ENCODE peak calls at places on chromosomes 2 and 18, in ten cellular contexts. O, C, N, K, A, Y, B, T, M and Z are unnamed samples.

GRCh38 chr2:75241696-75242095 is 42.4 kb upstream of the TACR1 start:
- DNase-seq in O (no peak), T (peak; percentile 42), K (peak; percentile 10), Y (no peak), N (no peak), M (no peak), A (peak; percentile 18), B (no peak), C (peak; percentile 62), Z (no peak)

GRCh38 chr2:200456567-200456966 is 53.3 kb downstream of the KCTD18 start:
- DNase-seq in N (no peak), A (no peak), B (no peak), K (no peak), T (peak; percentile 19), Y (no peak), M (no peak), O (no peak), C (no peak), Z (no peak)

GRCh38 chr2:234603619-234604018 is 106.7 kb upstream of the ARL4C start:
- DNase-seq in M (no peak), B (no peak), A (no peak), K (no peak), O (no peak), C (no peak), T (no peak), Y (no peak), N (no peak), Z (no peak)

GRCh38 chr2:173881466-173881865 is 83.7 kb downstream of the SP3 start:
- DNase-seq in O (no peak), B (no peak), A (peak; percentile 41), Y (no peak), M (peak; percentile 48), C (no peak), K (peak; percentile 18), T (peak; percentile 46), N (no peak), Z (peak; percentile 42)

GRCh38 chr18:34709104-34709503 is 994 bp upstream of the DTNA start:
- DNase-seq in Y (no peak), M (peak; percentile 93), K (peak; percentile 88), A (no peak), O (no peak), C (no peak), T (peak; percentile 87), N (no peak), B (no peak), Z (no peak)

GRCh38 chr2:112768432-112768831 is 4.0 kb upstream of the CKAP2L start:
- DNase-seq in O (no peak), T (peak; percentile 15), C (no peak), A (peak; percentile 34), B (no peak), Y (no peak), K (peak; percentile 36), N (no peak), M (peak; percentile 79), Z (no peak)

GRCh38 chr18:6482198-6482977 is 67.7 kb upstream of the L3MBTL4 start:
- DNase-seq in M (peak; percentile 77), O (peak; percentile 57), B (peak; percentile 94), K (peak; percentile 7), N (peak; percentile 36), A (peak; percentile 5), T (no peak), C (peak; percentile 90), Y (no peak), Z (peak; percentile 60)

GRCh38 chr2:234593636-234594035 is 96.8 kb upstream of the ARL4C start:
- DNase-seq in K (peak; percentile 24), C (no peak), T (no peak), O (no peak), A (no peak), B (no peak), Y (no peak), M (peak; percentile 81), N (no peak), Z (no peak)

GRCh38 chr2:40032650-40033319 is 253.7 kb upstream of the THUMPD2 start:
- DNase-seq in N (no peak), Y (no peak), K (peak; percentile 92), M (peak; percentile 89), T (no peak), O (no peak), C (no peak), B (no peak), A (no peak), Z (no peak)

GRCh38 chr2:21501344-21502027 is 377.7 kb downstream of the TDRD15 start:
- DNase-seq in Y (no peak), K (no peak), C (no peak), O (no peak), B (no peak), M (no peak), N (no peak), T (no peak), A (no peak), Z (peak; percentile 3)

GRCh38 chr2:43360137-43360536 is 133.7 kb upstream of the ZFP36L2 start:
- DNase-seq in C (no peak), T (no peak), Y (no peak), O (no peak), K (no peak), M (no peak), B (no peak), N (no peak), A (no peak), Z (no peak)

GRCh38 chr18:5894613-5895299 is 566 bp downstream of the TMEM200C start:
- DNase-seq in K (no peak), O (peak; percentile 24), Y (no peak), A (no peak), M (no peak), B (peak; percentile 79), T (no peak), C (peak; percentile 60), N (peak; percentile 4), Z (no peak)

GRCh38 chr2:42385225-42385624 is 24.2 kb upstream of the COX7A2L start:
- DNase-seq in B (peak; percentile 86), Y (no peak), N (peak; percentile 55), C (peak; percentile 65), O (no peak), A (no peak), M (no peak), K (no peak), T (no peak), Z (peak; percentile 65)

GRCh38 chr18:73724908-73725307 is 422.7 kb downstream of the FBXO15 start:
- DNase-seq in K (no peak), B (no peak), A (no peak), C (no peak), T (no peak), O (no peak), Y (no peak), N (no peak), M (peak; percentile 22), Z (no peak)

GRCh38 chr2:8086796-8087479 is 594.9 kb upstream of the ID2 start:
- DNase-seq in K (peak; percentile 94), N (no peak), T (no peak), A (no peak), O (no peak), B (no peak), Y (no peak), M (peak; percentile 97), C (no peak), Z (no peak)

GRCh38 chr18:14949800-14950415 is 201.9 kb downstream of the ANKRD30B start:
- DNase-seq in Y (no peak), M (no peak), O (no peak), T (no peak), A (no peak), N (no peak), B (no peak), C (no peak), K (no peak), Z (no peak)

GRCh38 chr18:32389868-32390267 is 80.8 kb downstream of the GAREM1 start:
- DNase-seq in Y (no peak), O (no peak), N (no peak), A (no peak), K (no peak), M (no peak), T (no peak), B (no peak), C (no peak), Z (no peak)

GRCh38 chr2:239268082-239268481 is 132.7 kb downstream of the HDAC4 start:
- DNase-seq in M (no peak), N (peak; percentile 78), Y (no peak), K (no peak), O (no peak), T (no peak), C (no peak), B (no peak), A (no peak), Z (peak; percentile 62)

GRCh38 chr18:36355511-36355910 is 58.0 kb downstream of the FHOD3 start:
- DNase-seq in Y (no peak), M (no peak), B (no peak), N (no peak), K (no peak), A (no peak), O (no peak), C (no peak), T (peak; percentile 31), Z (no peak)

GRCh38 chr2:132550945-132551344 is 119.1 kb downstream of the LYPD1 start:
- DNase-seq in B (no peak), K (no peak), C (no peak), A (no peak), O (no peak), M (peak; percentile 20), T (no peak), N (no peak), Y (no peak), Z (no peak)

GRCh38 chr2:38308821-38309220 is 68.3 kb downstream of the ATL2 start:
- DNase-seq in C (no peak), Y (no peak), A (no peak), M (no peak), O (no peak), K (no peak), B (no peak), T (no peak), N (no peak), Z (no peak)

GRCh38 chr2:102451968-102452367 is 21.1 kb upstream of the SLC9A4 start:
- DNase-seq in T (no peak), M (no peak), Y (no peak), N (no peak), K (no peak), B (no peak), A (peak; percentile 14), O (no peak), C (peak; percentile 9), Z (no peak)

GRCh38 chr18:67600181-67600631 is 83.7 kb upstream of the DSEL start:
- DNase-seq in A (no peak), T (no peak), K (peak; percentile 86), Y (no peak), B (no peak), N (no peak), C (no peak), O (no peak), M (peak; percentile 71), Z (no peak)

GRCh38 chr2:138930571-138930970 is 150.4 kb upstream of the NXPH2 start:
- DNase-seq in O (no peak), B (no peak), C (no peak), N (no peak), K (no peak), M (no peak), Y (no peak), A (no peak), T (peak; percentile 10), Z (no peak)

GRCh38 chr2:71129114-71129890 is 727 bp downstream of the MCEE start:
- DNase-seq in O (no peak), N (no peak), C (no peak), A (peak; percentile 16), Y (no peak), T (no peak), K (no peak), B (no peak), M (peak; percentile 18), Z (no peak)

GRCh38 chr2:144143294-144144092 is 376.4 kb downstream of the ZEB2 start:
- DNase-seq in C (no peak), T (peak; percentile 60), A (no peak), O (no peak), N (no peak), M (no peak), K (no peak), Y (no peak), B (no peak), Z (peak; percentile 18)

GRCh38 chr18:48228841-48229240 is 180.3 kb downstream of the ZBTB7C start:
- DNase-seq in T (no peak), B (no peak), O (no peak), M (no peak), C (no peak), A (no peak), K (no peak), Y (no peak), N (no peak), Z (no peak)

GRCh38 chr2:176421291-176422050 is 152.2 kb downstream of the MTX2 start:
- DNase-seq in K (no peak), O (no peak), T (no peak), B (no peak), A (no peak), C (peak; percentile 26), N (no peak), Y (no peak), M (no peak), Z (no peak)